ENCODE peak calls at places on chromosomes 11 and 22, in seven cellular contexts. E is PC-3, H is NCI-H510A treated with DMSO at 0.1 percent for 48 hours, D is NCI-H345, Z is fibroblast of the conjunctiva, T is T-helper 9 cell, I is progenitor cell of endocrine pancreas. S is an unnamed sample.

GRCh38 chr22:43996170-43996980 is 27.7 kb upstream of the PARVB start:
- DNase-seq in E (no peak), H (no peak), D (no peak), Z (no peak), T (peak), I (no peak), S (peak)

GRCh38 chr11:133928628-133929059 is 28.1 kb downstream of the IGSF9B start:
- DNase-seq in E (peak), H (peak), D (peak), Z (no peak), T (peak), I (no peak), S (no peak)

GRCh38 chr22:43208703-43209522 is 22.0 kb upstream of the TTLL12 start:
- DNase-seq in E (no peak), H (no peak), D (no peak), Z (no peak), T (no peak), I (no peak), S (no peak)

GRCh38 chr22:39457546-39458442 is 982 bp downstream of the MGAT3 start:
- DNase-seq in E (no peak), H (no peak), D (no peak), Z (no peak), T (no peak), I (no peak), S (no peak)

GRCh38 chr22:46244771-46245170 is 5.3 kb downstream of the CDPF1 start:
- DNase-seq in E (no peak), H (no peak), D (no peak), Z (no peak), T (no peak), I (no peak), S (no peak)

GRCh38 chr11:81596709-81597108 is 1137.0 kb downstream of the FAM181B start:
- DNase-seq in E (no peak), H (peak), D (peak), Z (no peak), T (no peak), I (no peak), S (no peak)

GRCh38 chr11:117918366-117919255 is 10.6 kb downstream of the TMPRSS13 start:
- DNase-seq in E (no peak), H (no peak), D (no peak), Z (no peak), T (no peak), I (no peak), S (no peak)

GRCh38 chr11:115580416-115580815 is 76.2 kb upstream of the CADM1 start:
- DNase-seq in E (no peak), H (no peak), D (no peak), Z (no peak), T (no peak), I (no peak), S (no peak)

GRCh38 chr11:110759972-110760381 is 47.7 kb upstream of the ARHGAP20 start:
- DNase-seq in E (no peak), H (no peak), D (peak), Z (peak), T (no peak), I (no peak), S (no peak)

GRCh38 chr11:101860694-101861371 is 54.0 kb upstream of the CEP126 start:
- DNase-seq in E (peak), H (peak), D (peak), Z (peak), T (no peak), I (no peak), S (no peak)

GRCh38 chr11:62732830-62733229 is 4.5 kb downstream of the TTC9C start:
- DNase-seq in E (peak), H (no peak), D (no peak), Z (peak), T (no peak), I (no peak), S (no peak)

GRCh38 chr22:44497904-44498242 is at the start of gene RTL6:
- DNase-seq in E (no peak), H (no peak), D (no peak), Z (no peak), T (no peak), I (no peak), S (no peak)

GRCh38 chr11:64237484-64237951 is 3.1 kb downstream of the VEGFB start:
- DNase-seq in E (peak), H (peak), D (peak), Z (no peak), T (no peak), I (no peak), S (no peak)

GRCh38 chr11:125070699-125071254 is 7.7 kb downstream of the SLC37A2 start:
- DNase-seq in E (peak), H (no peak), D (no peak), Z (peak), T (no peak), I (no peak), S (peak)

GRCh38 chr22:36807627-36808026 is 9.2 kb downstream of the PVALB start:
- DNase-seq in E (no peak), H (no peak), D (no peak), Z (no peak), T (no peak), I (no peak), S (no peak)

GRCh38 chr22:24427500-24428164 is at the start of gene ADORA2A:
- DNase-seq in E (no peak), H (no peak), D (no peak), Z (no peak), T (peak), I (no peak), S (no peak)

GRCh38 chr22:37021710-37022482 is 2.4 kb downstream of the MPST start:
- DNase-seq in E (peak), H (no peak), D (no peak), Z (no peak), T (peak), I (no peak), S (peak)

GRCh38 chr11:134939905-134940304 is 527.9 kb upstream of the B3GAT1 start:
- DNase-seq in E (no peak), H (no peak), D (peak), Z (no peak), T (no peak), I (peak), S (no peak)

S was measured in psoas muscle.